ENCODE peak calls at places on chromosomes 4 and X, in ten cellular contexts. H is lower lobe of right lung, I is right atrium auricular region, F is HL-60, J is GM13976, E is glutamatergic neuron, A is AG04449, N is breast epithelium, Z is fibroblast of pulmonary artery, R is cardiac fibroblast. K is an unnamed sample.

GRCh38 chr4:42401171-42401570 is 3.9 kb downstream of the SHISA3 start:
- DNase-seq in H (no peak), I (no peak), F (no peak), J (no peak), E (no peak), A (no peak), N (no peak), Z (no peak), R (no peak), K (peak)

GRCh38 chr4:77209936-77210335 is 52.9 kb downstream of the CCNG2 start:
- DNase-seq in H (no peak), I (no peak), F (no peak), J (no peak), E (no peak), A (no peak), N (no peak), Z (no peak), R (no peak), K (no peak)

GRCh38 chrX:93538575-93538974 is 134.8 kb downstream of the NAP1L3 start:
- DNase-seq in H (no peak), I (no peak), F (no peak), J (no peak), E (no peak), A (no peak), N (no peak), Z (no peak), R (no peak), K (peak)

GRCh38 chr4:26873391-26874026 is 12.9 kb downstream of the STIM2 start:
- DNase-seq in H (no peak), I (no peak), F (no peak), J (peak), E (no peak), A (no peak), N (no peak), Z (no peak), R (no peak), K (no peak)

GRCh38 chr4:122706511-122706910 is 26.0 kb upstream of the BBS12 start:
- DNase-seq in H (no peak), I (no peak), F (no peak), J (no peak), E (no peak), A (no peak), N (no peak), Z (no peak), R (no peak), K (no peak)

GRCh38 chr4:77092832-77093800 is 17.3 kb upstream of the CCNI start:
- DNase-seq in H (no peak), I (no peak), F (peak), J (no peak), E (no peak), A (no peak), N (no peak), Z (peak), R (peak), K (peak)

GRCh38 chr4:145719752-145720624 is 40.0 kb downstream of the C4orf51 start:
- DNase-seq in H (no peak), I (no peak), F (no peak), J (peak), E (no peak), A (no peak), N (no peak), Z (no peak), R (no peak), K (no peak)

GRCh38 chr4:176187610-176188009 is 7.8 kb downstream of the SPATA4 start:
- DNase-seq in H (no peak), I (no peak), F (no peak), J (no peak), E (no peak), A (no peak), N (no peak), Z (no peak), R (no peak), K (no peak)

DNA sequence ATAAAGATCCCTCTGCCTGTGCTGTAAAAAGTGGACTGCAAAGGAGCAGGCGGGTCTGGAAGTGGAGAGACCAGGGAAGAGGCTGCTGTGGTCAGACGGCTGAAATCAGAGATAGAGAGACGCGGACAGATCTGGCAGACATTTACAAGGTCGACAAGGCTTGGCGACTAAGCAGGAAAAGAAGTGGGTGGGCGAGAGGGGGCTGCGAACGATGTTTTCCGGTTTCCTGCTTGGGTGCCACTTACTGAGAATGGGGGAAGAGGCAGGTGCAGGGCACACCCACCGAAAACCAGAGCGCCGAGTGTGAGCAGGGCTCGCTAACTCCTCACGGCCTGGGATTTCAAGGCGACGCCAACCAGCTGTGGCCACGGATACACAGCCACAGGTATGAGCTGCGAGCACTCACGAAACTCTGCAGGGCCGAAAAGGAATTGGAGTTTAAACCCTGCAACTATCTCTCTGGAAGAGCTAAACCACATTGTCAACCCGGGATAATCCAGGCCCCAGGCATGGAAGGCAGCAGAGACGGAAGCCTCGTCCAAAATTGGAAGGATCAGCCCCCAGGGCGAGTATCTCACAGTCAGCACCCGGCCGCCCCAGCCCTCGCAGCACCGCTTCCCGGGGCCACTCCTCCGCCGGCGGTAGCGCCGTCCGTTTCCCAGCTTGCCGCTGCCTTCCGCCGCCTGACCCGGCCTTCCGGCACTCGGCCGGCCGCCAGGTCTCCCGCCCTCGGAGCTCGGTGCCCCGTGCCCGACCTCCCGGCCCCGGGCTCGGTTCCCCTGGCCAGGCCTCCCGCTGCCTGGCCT is 824 bp downstream of the CASP3 start:
- DNase-seq in H (peak), I (peak), F (peak), J (peak), E (peak), A (no peak), N (peak), Z (peak), R (peak), K (peak)
- TF ChIP-seq CTCF in H (no peak), I (no peak), F (no peak), J (no peak), E (no peak), A (no peak), N (no peak), Z (peak), R (no peak), K (no peak)

GRCh38 chr4:47855350-47855749 is 17.5 kb upstream of the CORIN start:
- DNase-seq in H (no peak), I (no peak), F (no peak), J (no peak), E (no peak), A (no peak), N (no peak), Z (no peak), R (peak), K (peak)
- TF ChIP-seq CTCF in H (no peak), I (no peak), F (no peak), J (no peak), E (no peak), A (no peak), N (no peak), Z (no peak), R (no peak), K (no peak)

GRCh38 chrX:143664302-143664701 is 28.4 kb upstream of the SLITRK4 start:
- DNase-seq in H (no peak), I (no peak), F (peak), J (no peak), E (no peak), A (no peak), N (no peak), Z (peak), R (peak), K (peak)

GRCh38 chrX:143663755-143664154 is 27.9 kb upstream of the SLITRK4 start:
- DNase-seq in H (no peak), I (no peak), F (no peak), J (no peak), E (no peak), A (no peak), N (no peak), Z (peak), R (peak), K (peak)

DNA sequence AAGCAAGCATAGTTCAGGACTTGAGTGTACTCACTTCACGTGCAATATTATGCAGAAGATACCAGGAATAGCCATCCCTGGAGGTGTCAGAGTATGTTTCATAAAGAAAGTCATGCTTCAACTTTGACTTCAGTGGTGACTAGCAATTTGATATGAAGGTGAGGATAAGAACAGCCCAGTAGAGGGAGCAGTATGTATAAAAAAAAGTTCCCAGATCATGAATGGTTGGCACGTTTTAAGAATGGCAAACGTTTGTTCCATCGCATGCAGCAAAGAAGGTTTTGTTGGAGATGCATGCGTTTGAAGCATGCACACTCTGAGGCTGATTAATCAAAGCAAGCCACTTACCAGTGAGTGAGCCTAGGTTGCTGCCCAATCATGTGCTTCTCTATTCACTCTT is 33.5 kb upstream of the SLITRK4 start:
- DNase-seq in H (no peak), I (no peak), F (no peak), J (no peak), E (no peak), A (no peak), N (no peak), Z (peak), R (peak), K (peak)
- TF ChIP-seq CTCF in H (no peak), I (peak), F (no peak), J (no peak), E (no peak), A (no peak), N (no peak), Z (peak), R (peak), K (peak)

GRCh38 chrX:140508958-140509357 is 4.1 kb upstream of the SOX3 start:
- DNase-seq in H (no peak), I (no peak), F (no peak), J (peak), E (no peak), A (no peak), N (no peak), Z (no peak), R (no peak), K (no peak)

GRCh38 chrX:140509468-140510305 is 4.8 kb upstream of the SOX3 start:
- DNase-seq in H (no peak), I (no peak), F (no peak), J (peak), E (no peak), A (no peak), N (no peak), Z (no peak), R (no peak), K (no peak)

GRCh38 chrX:140507223-140507981 is 2.5 kb upstream of the SOX3 start:
- DNase-seq in H (no peak), I (no peak), F (no peak), J (peak), E (no peak), A (no peak), N (no peak), Z (no peak), R (no peak), K (peak)

GRCh38 chrX:140505421-140506337 is 810 bp upstream of the SOX3 start:
- DNase-seq in H (no peak), I (no peak), F (no peak), J (peak), E (peak), A (no peak), N (no peak), Z (no peak), R (no peak), K (no peak)

DNA sequence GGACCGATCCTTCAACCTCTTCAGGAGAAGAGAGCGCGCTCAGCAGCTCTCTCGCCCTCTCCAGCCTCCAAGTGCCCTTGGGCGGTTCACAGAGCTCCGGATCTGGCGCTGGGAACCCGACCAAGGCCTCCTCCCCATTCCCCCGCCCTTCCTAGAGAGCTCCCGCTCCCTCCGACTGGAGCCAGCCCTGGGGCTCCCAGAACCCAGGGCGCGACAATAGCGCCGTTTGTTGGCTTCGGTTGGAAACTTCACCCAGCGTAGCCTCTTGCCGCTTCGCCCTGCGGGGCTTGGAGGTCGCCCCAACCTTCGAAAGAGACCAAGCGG is 3.1 kb upstream of the SOX3 start:
- DNase-seq in H (peak), I (no peak), F (no peak), J (peak), E (peak), A (no peak), N (no peak), Z (no peak), R (no peak), K (no peak)
- TF ChIP-seq CTCF in H (no peak), I (no peak), F (no peak), J (no peak), E (no peak), A (no peak), N (no peak), Z (no peak), R (no peak), K (no peak)

GRCh38 chr4:97153042-97153441 is 990.2 kb downstream of the STPG2 start:
- DNase-seq in H (no peak), I (no peak), F (no peak), J (no peak), E (no peak), A (no peak), N (no peak), Z (peak), R (peak), K (peak)
- TF ChIP-seq CTCF in H (no peak), I (no peak), F (no peak), J (no peak), E (no peak), A (no peak), N (peak), Z (peak), R (no peak), K (peak)

DNA sequence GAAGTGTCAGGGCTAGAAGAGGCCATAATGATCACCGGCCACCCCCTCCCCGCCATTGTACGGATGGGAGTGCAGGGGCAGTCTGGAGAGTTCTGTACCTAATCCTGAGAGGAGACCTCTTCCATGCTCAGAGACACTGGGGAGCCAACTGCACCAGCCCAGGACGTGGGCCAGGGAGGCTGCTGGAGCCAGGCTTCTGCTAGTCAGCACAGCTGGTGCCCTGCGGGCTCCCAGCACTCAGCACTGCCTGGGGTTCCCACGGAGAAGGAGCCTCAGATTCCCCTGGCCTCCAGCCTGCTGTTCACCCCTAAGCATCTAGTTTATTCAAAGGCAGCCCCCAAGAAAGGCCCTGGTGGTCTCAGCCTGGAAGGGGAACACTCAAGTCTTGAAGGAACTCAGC is 28.8 kb downstream of the ABLIM2 start:
- DNase-seq in H (no peak), I (no peak), F (no peak), J (no peak), E (no peak), A (no peak), N (no peak), Z (no peak), R (no peak), K (no peak)
- TF ChIP-seq CTCF in H (no peak), I (no peak), F (no peak), J (no peak), E (no peak), A (no peak), N (no peak), Z (no peak), R (no peak), K (no peak)

GRCh38 chrX:100609591-100609990 is 24.9 kb downstream of the TNMD start:
- DNase-seq in H (no peak), I (no peak), F (no peak), J (no peak), E (no peak), A (no peak), N (no peak), Z (peak), R (peak), K (no peak)
- TF ChIP-seq CTCF in H (peak), I (peak), F (no peak), J (no peak), E (no peak), A (no peak), N (no peak), Z (no peak), R (no peak), K (peak)

GRCh38 chr4:150256841-150257273 is 178.6 kb downstream of the DCLK2 start:
- DNase-seq in H (no peak), I (no peak), F (peak), J (no peak), E (no peak), A (no peak), N (no peak), Z (no peak), R (no peak), K (peak)
- TF ChIP-seq CTCF in H (no peak), I (no peak), F (no peak), J (no peak), E (no peak), A (no peak), N (no peak), Z (no peak), R (no peak), K (no peak)